ENCODE peak calls at places on chromosomes 16 and 17, in ten cellular contexts. One of them, this sample, is unnamed.

GRCh38 chr17:8436169-8436932 is 667 bp downstream of the NDEL1 start:
- DNase-seq in neural progenitor cell: peak; percentile 83
- DNase-seq in left ventricle myocardium inferior: peak; percentile 62
- DNase-seq in transverse colon: peak; percentile 75
- DNase-seq in foreskin fibroblast: peak; percentile 74
- DNase-seq in K562: peak; percentile 54
- DNase-seq in astrocyte of the spinal cord: peak; percentile 50
- DNase-seq in brain microvascular endothelial cell: peak; percentile 46
- DNase-seq in CD8-positive, alpha-beta T cell: no peak
- DNase-seq in HFF-Myc: no peak
- DNase-seq in this sample: peak; percentile 35

GRCh38 chr17:57876023-57876865 is 26.4 kb upstream of the MRPS23 start:
- DNase-seq in neural progenitor cell: no peak
- DNase-seq in left ventricle myocardium inferior: no peak
- DNase-seq in transverse colon: no peak
- DNase-seq in foreskin fibroblast: no peak
- DNase-seq in K562: no peak
- DNase-seq in astrocyte of the spinal cord: no peak
- DNase-seq in brain microvascular endothelial cell: no peak
- DNase-seq in CD8-positive, alpha-beta T cell: no peak
- DNase-seq in HFF-Myc: no peak
- DNase-seq in this sample: no peak

GRCh38 chr17:57861000-57861736 is 11.3 kb upstream of the MRPS23 start:
- DNase-seq in neural progenitor cell: peak; percentile 41
- DNase-seq in left ventricle myocardium inferior: peak; percentile 64
- DNase-seq in transverse colon: peak; percentile 76
- DNase-seq in foreskin fibroblast: peak; percentile 66
- DNase-seq in K562: peak; percentile 64
- DNase-seq in astrocyte of the spinal cord: peak; percentile 63
- DNase-seq in brain microvascular endothelial cell: no peak
- DNase-seq in CD8-positive, alpha-beta T cell: peak; percentile 68
- DNase-seq in HFF-Myc: no peak
- DNase-seq in this sample: no peak

GRCh38 chr17:77281024-77281903 is 140.5 kb downstream of the SEC14L1 start:
- DNase-seq in neural progenitor cell: peak; percentile 88
- DNase-seq in left ventricle myocardium inferior: peak; percentile 43
- DNase-seq in transverse colon: peak; percentile 73
- DNase-seq in foreskin fibroblast: peak; percentile 54
- DNase-seq in K562: peak; percentile 93
- DNase-seq in astrocyte of the spinal cord: peak; percentile 40
- DNase-seq in brain microvascular endothelial cell: no peak
- DNase-seq in CD8-positive, alpha-beta T cell: peak; percentile 79
- DNase-seq in HFF-Myc: no peak
- DNase-seq in this sample: no peak

GRCh38 chr17:81348097-81349055 is 46.9 kb upstream of the BAHCC1 start:
- DNase-seq in neural progenitor cell: no peak
- DNase-seq in left ventricle myocardium inferior: no peak
- DNase-seq in transverse colon: peak; percentile 73
- DNase-seq in foreskin fibroblast: no peak
- DNase-seq in K562: no peak
- DNase-seq in astrocyte of the spinal cord: no peak
- DNase-seq in brain microvascular endothelial cell: no peak
- DNase-seq in CD8-positive, alpha-beta T cell: no peak
- DNase-seq in HFF-Myc: no peak
- DNase-seq in this sample: no peak

GRCh38 chr16:69922200-69922599 is 28.9 kb upstream of the CLEC18A start:
- DNase-seq in neural progenitor cell: no peak
- DNase-seq in left ventricle myocardium inferior: no peak
- DNase-seq in transverse colon: no peak
- DNase-seq in foreskin fibroblast: no peak
- DNase-seq in K562: no peak
- DNase-seq in astrocyte of the spinal cord: no peak
- DNase-seq in brain microvascular endothelial cell: no peak
- DNase-seq in CD8-positive, alpha-beta T cell: no peak
- DNase-seq in HFF-Myc: no peak
- DNase-seq in this sample: no peak

GRCh38 chr17:14737984-14738651 is 437.2 kb downstream of the HS3ST3B1 start:
- DNase-seq in neural progenitor cell: peak; percentile 41
- DNase-seq in left ventricle myocardium inferior: peak; percentile 24
- DNase-seq in transverse colon: peak; percentile 49
- DNase-seq in foreskin fibroblast: peak; percentile 93
- DNase-seq in K562: peak; percentile 13
- DNase-seq in astrocyte of the spinal cord: peak; percentile 92
- DNase-seq in brain microvascular endothelial cell: peak; percentile 99
- DNase-seq in CD8-positive, alpha-beta T cell: no peak
- DNase-seq in HFF-Myc: peak; percentile 38
- DNase-seq in this sample: peak; percentile 98

GRCh38 chr16:29910819-29911675 is 10.8 kb downstream of the ASPHD1 start:
- DNase-seq in neural progenitor cell: no peak
- DNase-seq in left ventricle myocardium inferior: no peak
- DNase-seq in transverse colon: no peak
- DNase-seq in foreskin fibroblast: no peak
- DNase-seq in K562: no peak
- DNase-seq in astrocyte of the spinal cord: no peak
- DNase-seq in brain microvascular endothelial cell: no peak
- DNase-seq in CD8-positive, alpha-beta T cell: no peak
- DNase-seq in HFF-Myc: no peak
- DNase-seq in this sample: no peak

GRCh38 chr16:66291833-66292232 is 74.7 kb upstream of the CDH5 start:
- DNase-seq in neural progenitor cell: no peak
- DNase-seq in left ventricle myocardium inferior: no peak
- DNase-seq in transverse colon: no peak
- DNase-seq in foreskin fibroblast: no peak
- DNase-seq in K562: no peak
- DNase-seq in astrocyte of the spinal cord: no peak
- DNase-seq in brain microvascular endothelial cell: no peak
- DNase-seq in CD8-positive, alpha-beta T cell: no peak
- DNase-seq in HFF-Myc: no peak
- DNase-seq in this sample: no peak

GRCh38 chr17:32927724-32928526 is at the start of gene TMEM98:
- DNase-seq in neural progenitor cell: peak; percentile 81
- DNase-seq in left ventricle myocardium inferior: peak; percentile 20
- DNase-seq in transverse colon: peak; percentile 54
- DNase-seq in foreskin fibroblast: peak; percentile 60
- DNase-seq in K562: peak; percentile 52
- DNase-seq in astrocyte of the spinal cord: no peak
- DNase-seq in brain microvascular endothelial cell: no peak
- DNase-seq in CD8-positive, alpha-beta T cell: no peak
- DNase-seq in HFF-Myc: no peak
- DNase-seq in this sample: no peak

GRCh38 chr17:10126554-10127493 is 71.6 kb downstream of the GAS7 start:
- DNase-seq in neural progenitor cell: peak; percentile 19
- DNase-seq in left ventricle myocardium inferior: no peak
- DNase-seq in transverse colon: no peak
- DNase-seq in foreskin fibroblast: peak; percentile 88
- DNase-seq in K562: no peak
- DNase-seq in astrocyte of the spinal cord: peak; percentile 69
- DNase-seq in brain microvascular endothelial cell: no peak
- DNase-seq in CD8-positive, alpha-beta T cell: no peak
- DNase-seq in HFF-Myc: no peak
- DNase-seq in this sample: no peak

GRCh38 chr16:52265446-52265861 is 281.5 kb downstream of the TOX3 start:
- DNase-seq in neural progenitor cell: peak; percentile 21
- DNase-seq in left ventricle myocardium inferior: no peak
- DNase-seq in transverse colon: no peak
- DNase-seq in foreskin fibroblast: no peak
- DNase-seq in K562: no peak
- DNase-seq in astrocyte of the spinal cord: no peak
- DNase-seq in brain microvascular endothelial cell: no peak
- DNase-seq in CD8-positive, alpha-beta T cell: no peak
- DNase-seq in HFF-Myc: no peak
- DNase-seq in this sample: no peak

DNA sequence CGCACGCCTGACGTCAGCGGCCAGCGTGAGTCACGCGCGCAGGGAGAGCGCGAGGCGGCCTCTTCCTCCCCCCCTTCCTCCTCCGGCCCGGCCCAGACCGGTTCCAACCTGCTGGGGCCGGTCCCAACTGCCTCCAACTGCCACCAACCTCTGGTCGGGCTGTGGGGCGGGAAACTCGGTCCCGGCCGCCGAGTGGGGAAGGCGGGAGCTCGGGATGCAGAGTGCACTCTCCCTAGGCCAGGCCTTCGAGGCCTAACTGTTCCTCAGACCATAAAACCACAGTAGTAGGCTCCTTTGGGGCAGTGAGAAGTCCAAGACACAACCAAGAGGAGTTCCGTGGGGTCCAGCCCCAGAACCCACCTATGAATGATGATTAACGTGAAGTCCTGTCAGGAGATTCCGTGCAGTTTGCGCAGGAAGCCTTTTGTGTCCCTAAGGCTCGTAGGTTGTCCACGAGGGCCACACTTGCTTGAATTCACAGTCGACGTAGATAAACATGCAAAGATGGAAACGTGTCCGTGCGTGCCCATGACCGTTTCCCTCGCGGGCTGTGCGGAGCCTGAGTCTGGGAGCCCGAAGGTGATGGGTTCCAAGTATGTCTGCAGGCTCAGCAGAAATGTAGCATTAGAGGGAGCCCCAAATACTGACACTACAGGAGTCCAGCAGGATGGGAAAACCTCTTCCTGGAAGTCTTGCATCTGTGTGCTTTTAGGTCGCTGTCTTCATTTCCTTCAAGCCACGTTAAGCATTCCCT is 587 bp downstream of the UNK start:
- DNase-seq in neural progenitor cell: peak; percentile 93
- DNase-seq in left ventricle myocardium inferior: peak; percentile 90
- DNase-seq in transverse colon: peak; percentile 92
- DNase-seq in foreskin fibroblast: peak; percentile 97
- DNase-seq in K562: peak; percentile 89
- DNase-seq in astrocyte of the spinal cord: peak; percentile 95
- DNase-seq in brain microvascular endothelial cell: peak; percentile 81
- DNase-seq in CD8-positive, alpha-beta T cell: peak; percentile 94
- DNase-seq in HFF-Myc: no peak
- DNase-seq in this sample: peak; percentile 53
- TF ChIP-seq CTCF in neural progenitor cell: no peak
- TF ChIP-seq CTCF in left ventricle myocardium inferior: no peak
- TF ChIP-seq CTCF in transverse colon: no peak
- TF ChIP-seq CTCF in foreskin fibroblast: no peak
- TF ChIP-seq CTCF in K562: no peak
- TF ChIP-seq CTCF in astrocyte of the spinal cord: no peak
- TF ChIP-seq CTCF in brain microvascular endothelial cell: no peak
- TF ChIP-seq CTCF in CD8-positive, alpha-beta T cell: no peak
- TF ChIP-seq CTCF in HFF-Myc: no peak
- TF ChIP-seq CTCF in this sample: no peak

DNA sequence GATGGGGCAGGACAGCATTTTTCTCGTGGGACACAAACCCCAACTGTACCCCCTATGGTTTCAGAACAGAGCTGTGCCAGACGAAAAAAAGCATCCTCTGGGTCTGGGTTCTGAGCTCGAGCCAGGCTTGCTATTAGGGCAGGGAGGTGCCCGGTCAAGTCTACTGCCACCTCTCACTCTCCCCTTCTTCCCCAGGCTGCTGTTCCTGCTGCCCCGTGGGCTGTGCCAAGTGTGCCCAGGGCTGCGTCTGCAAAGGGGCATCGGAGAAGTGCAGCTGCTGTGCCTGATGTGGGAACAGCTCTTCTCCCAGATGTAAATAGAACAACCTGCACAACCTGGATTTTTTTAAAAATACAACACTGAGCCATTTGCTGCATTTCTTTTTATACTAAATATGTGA is 1.1 kb downstream of the MT1E start:
- DNase-seq in neural progenitor cell: no peak
- DNase-seq in left ventricle myocardium inferior: no peak
- DNase-seq in transverse colon: no peak
- DNase-seq in foreskin fibroblast: no peak
- DNase-seq in K562: no peak
- DNase-seq in astrocyte of the spinal cord: no peak
- DNase-seq in brain microvascular endothelial cell: no peak
- DNase-seq in CD8-positive, alpha-beta T cell: no peak
- DNase-seq in HFF-Myc: no peak
- DNase-seq in this sample: no peak
- H3K4me3 ChIP-seq in neural progenitor cell: no peak overlapping the region
- H3K4me3 ChIP-seq in left ventricle myocardium inferior: peak overlapping the region; percentile 80
- H3K4me3 ChIP-seq in transverse colon: peak overlapping the region; percentile 49
- H3K4me3 ChIP-seq in foreskin fibroblast: peak overlapping the region; percentile 69
- H3K4me3 ChIP-seq in K562: no peak overlapping the region
- H3K4me3 ChIP-seq in astrocyte of the spinal cord: peak overlapping the region; percentile 59
- H3K4me3 ChIP-seq in brain microvascular endothelial cell: peak overlapping the region; percentile 74
- H3K4me3 ChIP-seq in CD8-positive, alpha-beta T cell: no peak overlapping the region
- H3K4me3 ChIP-seq in HFF-Myc: peak overlapping the region; percentile 80
- H3K4me3 ChIP-seq in this sample: peak overlapping the region; percentile 81

GRCh38 chr17:7242717-7243576 is 698 bp upstream of the GABARAP start:
- DNase-seq in neural progenitor cell: peak; percentile 98
- DNase-seq in left ventricle myocardium inferior: peak; percentile 97
- DNase-seq in transverse colon: peak; percentile 97
- DNase-seq in foreskin fibroblast: peak; percentile 98
- DNase-seq in K562: peak; percentile 85
- DNase-seq in astrocyte of the spinal cord: peak; percentile 97
- DNase-seq in brain microvascular endothelial cell: peak; percentile 94
- DNase-seq in CD8-positive, alpha-beta T cell: peak; percentile 95
- DNase-seq in HFF-Myc: peak; percentile 90
- DNase-seq in this sample: peak; percentile 87
- TF ChIP-seq CTCF in neural progenitor cell: peak; percentile 8
- TF ChIP-seq CTCF in left ventricle myocardium inferior: no peak
- TF ChIP-seq CTCF in transverse colon: peak; percentile 39
- TF ChIP-seq CTCF in foreskin fibroblast: no peak
- TF ChIP-seq CTCF in K562: no peak
- TF ChIP-seq CTCF in astrocyte of the spinal cord: no peak
- TF ChIP-seq CTCF in brain microvascular endothelial cell: no peak
- TF ChIP-seq CTCF in CD8-positive, alpha-beta T cell: no peak
- TF ChIP-seq CTCF in HFF-Myc: no peak
- TF ChIP-seq CTCF in this sample: no peak

GRCh38 chr17:17054636-17055035 is 12.4 kb downstream of the MPRIP start:
- DNase-seq in neural progenitor cell: no peak
- DNase-seq in left ventricle myocardium inferior: no peak
- DNase-seq in transverse colon: no peak
- DNase-seq in foreskin fibroblast: no peak
- DNase-seq in K562: no peak
- DNase-seq in astrocyte of the spinal cord: no peak
- DNase-seq in brain microvascular endothelial cell: no peak
- DNase-seq in CD8-positive, alpha-beta T cell: no peak
- DNase-seq in HFF-Myc: no peak
- DNase-seq in this sample: no peak

GRCh38 chr17:17051380-17051779 is 9.1 kb downstream of the MPRIP start:
- DNase-seq in neural progenitor cell: no peak
- DNase-seq in left ventricle myocardium inferior: no peak
- DNase-seq in transverse colon: no peak
- DNase-seq in foreskin fibroblast: no peak
- DNase-seq in K562: no peak
- DNase-seq in astrocyte of the spinal cord: no peak
- DNase-seq in brain microvascular endothelial cell: no peak
- DNase-seq in CD8-positive, alpha-beta T cell: peak; percentile 13
- DNase-seq in HFF-Myc: no peak
- DNase-seq in this sample: no peak

GRCh38 chr17:17051791-17052461 is 9.7 kb downstream of the MPRIP start:
- DNase-seq in neural progenitor cell: no peak
- DNase-seq in left ventricle myocardium inferior: no peak
- DNase-seq in transverse colon: peak; percentile 57
- DNase-seq in foreskin fibroblast: peak; percentile 54
- DNase-seq in K562: no peak
- DNase-seq in astrocyte of the spinal cord: no peak
- DNase-seq in brain microvascular endothelial cell: no peak
- DNase-seq in CD8-positive, alpha-beta T cell: peak; percentile 45
- DNase-seq in HFF-Myc: no peak
- DNase-seq in this sample: no peak

GRCh38 chr17:17053446-17054379 is 11.5 kb downstream of the MPRIP start:
- DNase-seq in neural progenitor cell: no peak
- DNase-seq in left ventricle myocardium inferior: no peak
- DNase-seq in transverse colon: no peak
- DNase-seq in foreskin fibroblast: no peak
- DNase-seq in K562: no peak
- DNase-seq in astrocyte of the spinal cord: no peak
- DNase-seq in brain microvascular endothelial cell: no peak
- DNase-seq in CD8-positive, alpha-beta T cell: no peak
- DNase-seq in HFF-Myc: no peak
- DNase-seq in this sample: no peak

GRCh38 chr17:17052462-17053221 is 10.4 kb downstream of the MPRIP start:
- DNase-seq in neural progenitor cell: no peak
- DNase-seq in left ventricle myocardium inferior: no peak
- DNase-seq in transverse colon: no peak
- DNase-seq in foreskin fibroblast: no peak
- DNase-seq in K562: no peak
- DNase-seq in astrocyte of the spinal cord: no peak
- DNase-seq in brain microvascular endothelial cell: no peak
- DNase-seq in CD8-positive, alpha-beta T cell: no peak
- DNase-seq in HFF-Myc: no peak
- DNase-seq in this sample: no peak
- H3K4me3 ChIP-seq in neural progenitor cell: no peak overlapping the region
- H3K4me3 ChIP-seq in left ventricle myocardium inferior: peak overlapping the region; percentile 20
- H3K4me3 ChIP-seq in transverse colon: no peak overlapping the region
- H3K4me3 ChIP-seq in foreskin fibroblast: no peak overlapping the region
- H3K4me3 ChIP-seq in K562: no peak overlapping the region
- H3K4me3 ChIP-seq in astrocyte of the spinal cord: no peak overlapping the region
- H3K4me3 ChIP-seq in brain microvascular endothelial cell: no peak overlapping the region
- H3K4me3 ChIP-seq in CD8-positive, alpha-beta T cell: no peak overlapping the region
- H3K4me3 ChIP-seq in HFF-Myc: no peak overlapping the region
- H3K4me3 ChIP-seq in this sample: no peak overlapping the region